ENCODE peak calls at places on chromosomes 7 and 10, in six cellular contexts. C is CD8-positive, alpha-beta T cell; W is HAP-1; O is AG04450; T is heart left ventricle; N is Panc1. A is an unnamed sample. For H3K9me3, the result is how much of the 10 kb centered on the place peaks cover.

GRCh38 chr10:21993360-21994001 is 10.0 kb downstream of the DNAJC1 start:
- DNase-seq in C (no peak), O (no peak), W (peak), N (no peak), T (no peak), A (no peak)

GRCh38 chr7:26584964-26585650 is 279.3 kb downstream of the SKAP2 start:
- DNase-seq in T (no peak), C (no peak), W (peak), O (no peak), N (no peak), A (no peak)

GRCh38 chr7:922334-923107 is 32.0 kb downstream of the ADAP1 start:
- DNase-seq in W (no peak), O (no peak), T (peak), N (no peak), C (no peak), A (peak)

GRCh38 chr10:3071405-3072198 is 4.3 kb downstream of the PFKP start:
- DNase-seq in W (no peak), C (no peak), N (peak), T (no peak), O (no peak), A (no peak)

GRCh38 chr10:22984066-22984465 is 56.2 kb downstream of the ARMC3 start:
- DNase-seq in T (no peak), O (no peak), W (no peak), N (no peak), C (no peak), A (no peak)

GRCh38 chr10:72223743-72224101 is 7.6 kb upstream of the ASCC1 start:
- DNase-seq in T (no peak), O (no peak), N (no peak), W (no peak), C (no peak), A (peak)

GRCh38 chr7:105222953-105223352 is 165.8 kb downstream of the SRPK2 start:
- DNase-seq in O (no peak), C (no peak), N (no peak), T (no peak), W (no peak), A (no peak)

GRCh38 chr10:3844626-3845025 is 59.6 kb upstream of the KLF6 start:
- DNase-seq in N (no peak), W (no peak), O (no peak), C (no peak), T (no peak), A (no peak)

GRCh38 chr10:42351745-42352144 is 286.6 kb downstream of the ZNF33B start:
- DNase-seq in O (no peak), C (no peak), N (no peak), T (no peak), W (no peak), A (no peak)

GRCh38 chr7:35969055-35969454 is 168.2 kb downstream of the SEPTIN7 start:
- DNase-seq in T (no peak), N (no peak), O (no peak), W (no peak), C (no peak), A (no peak)

GRCh38 chr10:31071232-31071999 is 39.8 kb upstream of the ZNF438 start:
- DNase-seq in W (no peak), C (no peak), N (no peak), T (no peak), O (no peak), A (no peak)

GRCh38 chr10:15462253-15462885 is 91.3 kb upstream of the FAM171A1 start:
- DNase-seq in C (no peak), W (no peak), O (no peak), T (no peak), N (no peak), A (no peak)

GRCh38 chr10:117275121-117275520 is 34.2 kb downstream of the SLC18A2 start:
- DNase-seq in N (no peak), T (no peak), O (no peak), W (no peak), C (no peak), A (no peak)

GRCh38 chr7:134758981-134759380 is 20.5 kb upstream of the CALD1 start:
- DNase-seq in C (no peak), O (no peak), N (no peak), T (no peak), W (no peak), A (no peak)

GRCh38 chr7:145862212-145862611 is 254.4 kb upstream of the CNTNAP2 start:
- DNase-seq in O (no peak), T (no peak), C (no peak), W (no peak), N (no peak), A (no peak)

GRCh38 chr10:91296471-91296870 is 76.0 kb downstream of the PCGF5 start:
- DNase-seq in C (no peak), O (no peak), T (no peak), W (peak), N (no peak), A (no peak)

GRCh38 chr7:74047804-74048380 is 19.9 kb downstream of the ELN start:
- DNase-seq in N (no peak), W (no peak), C (no peak), O (no peak), T (no peak), A (no peak)

GRCh38 chr10:10798021-10798420 is 219.7 kb upstream of the CELF2 start:
- DNase-seq in T (no peak), O (no peak), C (no peak), W (no peak), N (no peak), A (no peak)

GRCh38 chr7:100153713-100154519 is 4.6 kb downstream of the TRAPPC14 start:
- DNase-seq in C (no peak), T (no peak), O (no peak), W (no peak), N (no peak), A (no peak)

GRCh38 chr7:34575006-34575405 is 83.0 kb upstream of the NPSR1 start:
- DNase-seq in O (no peak), N (no peak), T (no peak), C (no peak), W (no peak), A (no peak)

GRCh38 chr10:103936022-103936421 is 18.0 kb upstream of the STN1 start:
- DNase-seq in T (no peak), O (no peak), W (no peak), C (no peak), N (no peak), A (no peak)

GRCh38 chr10:71547290-71547689 is 150.6 kb downstream of the CDH23 start:
- DNase-seq in O (no peak), T (no peak), W (no peak), C (no peak), N (no peak), A (no peak)

GRCh38 chr10:22320591-22321155 is at the start of gene BMI1:
- DNase-seq in N (no peak), O (peak), T (peak), W (peak), C (no peak), A (peak)

GRCh38 chr10:72186633-72187330 is 29.0 kb upstream of the ANAPC16 start:
- DNase-seq in W (no peak), N (no peak), C (no peak), O (no peak), T (peak), A (no peak)

GRCh38 chr7:157851501-157852067 is 514.8 kb downstream of the DNAJB6 start:
- DNase-seq in N (no peak), O (no peak), W (no peak), T (peak), C (peak), A (peak)

GRCh38 chr7:157849341-157849596 is 512.5 kb downstream of the DNAJB6 start:
- DNase-seq in T (no peak), O (no peak), W (no peak), N (no peak), C (no peak), A (no peak)

GRCh38 chr7:157850481-157851444 is 514.0 kb downstream of the DNAJB6 start:
- DNase-seq in W (no peak), C (no peak), N (no peak), O (no peak), T (no peak), A (no peak)

GRCh38 chr7:157848508-157849340 is 511.9 kb downstream of the DNAJB6 start:
- DNase-seq in T (no peak), C (no peak), O (no peak), N (no peak), W (no peak), A (no peak)

DNA sequence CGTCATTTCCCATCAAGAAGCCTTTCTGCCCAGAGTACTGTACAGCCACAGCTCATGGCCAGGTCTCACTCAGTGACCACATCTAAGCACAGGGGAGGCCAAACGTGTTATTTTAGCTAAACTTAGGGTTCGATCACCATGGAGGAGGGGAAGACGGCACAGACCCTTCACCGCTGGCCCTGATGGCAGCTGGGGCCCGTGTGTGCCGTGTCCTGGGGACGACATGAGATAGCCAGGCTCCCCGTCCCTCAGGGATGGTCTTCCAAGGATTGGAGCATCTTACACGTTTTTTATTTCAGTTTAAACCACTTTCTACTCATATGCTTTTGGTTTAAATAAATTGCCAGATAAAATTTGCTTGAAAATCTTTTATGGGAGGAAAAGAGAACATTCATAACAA is 512.9 kb downstream of the DNAJB6 start:
- DNase-seq in N (no peak), T (no peak), O (no peak), W (no peak), C (no peak), A (no peak)
- H3K9me3 ChIP-seq in N (under half), T (under half), O (half or more), W (under half), C (under half), A (under half)

GRCh38 chr10:110625951-110626855 is 17.9 kb upstream of the RBM20 start:
- DNase-seq in T (no peak), W (no peak), C (no peak), O (no peak), N (no peak), A (no peak)
- H3K4me3 ChIP-seq in T (no peak), W (no peak), C (no peak), O (no peak), N (no peak), A (no peak)

DNA sequence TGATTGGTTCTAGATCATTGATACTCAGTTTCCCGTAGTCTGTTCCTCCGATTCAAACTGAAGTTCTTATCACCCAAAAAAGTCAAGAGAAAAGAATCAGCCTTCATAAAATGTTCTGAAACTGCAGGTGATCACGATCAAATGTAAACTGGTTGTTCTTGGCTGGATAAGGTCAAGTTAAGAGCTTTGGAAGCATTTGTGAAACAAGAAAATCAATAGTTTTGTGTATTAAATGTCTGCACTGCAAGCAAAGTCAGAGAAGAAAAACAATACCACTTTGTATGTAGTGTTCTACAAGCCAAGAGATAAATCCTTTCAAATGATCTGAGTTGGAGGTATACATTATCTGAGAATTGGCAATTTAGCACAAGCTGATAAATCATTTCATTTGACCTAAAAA is 710.3 kb downstream of the SORCS1 start:
- DNase-seq in W (no peak), N (no peak), C (no peak), O (no peak), T (no peak), A (no peak)
- H3K9me3 ChIP-seq in W (under half), N (under half), C (under half), O (under half), T (under half), A (under half)

DNA sequence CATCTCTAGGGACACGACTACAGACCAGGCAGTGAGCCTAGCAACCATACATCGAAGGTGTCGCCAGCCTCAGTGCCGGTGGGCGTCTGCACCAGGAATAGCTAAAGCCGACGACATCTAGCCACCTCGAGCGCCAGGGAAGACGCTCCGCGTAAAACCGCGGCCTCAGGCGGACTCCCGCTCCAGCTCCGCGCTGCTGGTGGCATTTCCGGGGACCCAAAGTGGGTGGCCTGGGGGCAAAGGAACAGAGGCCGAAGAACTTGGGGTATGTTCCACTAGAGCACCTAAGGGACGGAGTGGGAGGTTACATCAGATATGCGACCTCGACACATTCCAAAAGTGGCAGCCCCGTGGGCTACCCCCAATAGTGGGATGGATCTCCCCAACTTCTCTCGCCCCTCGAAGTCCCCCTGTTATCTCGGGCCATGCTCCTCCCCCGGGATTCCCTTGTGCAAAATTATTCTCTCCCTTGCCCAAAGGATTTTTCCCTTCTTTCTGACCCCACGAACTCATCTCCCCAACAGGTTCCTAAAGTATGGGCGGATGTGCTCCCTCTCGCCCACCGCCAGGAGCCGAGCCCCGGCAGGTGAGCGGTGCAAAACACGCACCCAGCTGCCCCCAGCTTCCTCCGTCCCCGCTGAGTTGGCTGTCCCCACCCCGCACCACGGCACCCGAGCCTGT is 1.2 kb downstream of the KCNMA1 start:
- DNase-seq in W (no peak), T (no peak), N (no peak), O (no peak), C (no peak), A (peak)
- H3K4me3 ChIP-seq in W (no peak), T (peak), N (peak), O (peak), C (no peak), A (peak)

DNA sequence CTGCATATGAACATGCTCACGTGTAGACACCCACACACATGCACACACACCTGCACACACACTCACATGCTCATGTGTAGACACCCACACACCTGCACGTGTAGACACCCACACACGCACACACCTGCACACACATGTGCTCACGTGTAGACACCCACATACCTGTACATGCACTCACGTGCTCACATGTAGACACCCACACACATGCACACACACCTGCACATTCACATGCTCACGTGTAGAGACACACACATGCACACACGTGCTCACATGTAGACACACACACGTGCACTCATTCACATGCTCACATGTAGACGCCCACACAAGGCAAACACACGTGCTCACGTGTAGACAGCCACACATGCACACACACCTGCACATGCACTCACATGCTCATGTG is 275.8 kb downstream of the PTPRN2 start:
- DNase-seq in O (no peak), T (no peak), N (no peak), C (no peak), W (no peak), A (no peak)
- H3K9me3 ChIP-seq in O (half or more), T (under half), N (under half), C (under half), W (under half), A (under half)

GRCh38 chr7:101168412-101169049 is 3.2 kb upstream of the VGF start:
- DNase-seq in O (no peak), N (no peak), T (no peak), W (no peak), C (no peak), A (no peak)
- H3K4me3 ChIP-seq in O (no peak), N (no peak), T (no peak), W (no peak), C (no peak), A (no peak)

GRCh38 chr7:68109299-68109698 is 1112.7 kb downstream of the TYW1 start:
- DNase-seq in T (no peak), N (no peak), W (no peak), C (no peak), O (no peak), A (no peak)

GRCh38 chr7:68107256-68107655 is 1110.6 kb downstream of the TYW1 start:
- DNase-seq in N (no peak), C (no peak), T (peak), W (no peak), O (no peak), A (no peak)

GRCh38 chr7:68107968-68108367 is 1111.3 kb downstream of the TYW1 start:
- DNase-seq in T (no peak), O (no peak), C (no peak), N (no peak), W (no peak), A (no peak)

GRCh38 chr7:68103319-68103718 is 1106.7 kb downstream of the TYW1 start:
- DNase-seq in N (no peak), C (no peak), O (no peak), W (no peak), T (no peak), A (no peak)
- H3K9me3 ChIP-seq in N (under half), C (under half), O (under half), W (under half), T (under half), A (under half)

GRCh38 chr10:122114156-122114747 is 125.3 kb downstream of the TACC2 start:
- DNase-seq in T (no peak), O (no peak), W (no peak), C (no peak), N (no peak), A (peak)
- H3K4me3 ChIP-seq in T (peak), O (peak), W (peak), C (no peak), N (peak), A (peak)

GRCh38 chr7:157853076-157853788 is 516.4 kb downstream of the DNAJB6 start:
- DNase-seq in C (no peak), O (no peak), T (no peak), W (no peak), N (no peak), A (no peak)

GRCh38 chr7:157855452-157856213 is 518.8 kb downstream of the DNAJB6 start:
- DNase-seq in O (no peak), T (no peak), C (no peak), W (no peak), N (no peak), A (no peak)

GRCh38 chr7:157855016-157855415 is 518.2 kb downstream of the DNAJB6 start:
- DNase-seq in C (no peak), T (no peak), W (no peak), N (no peak), O (no peak), A (no peak)

GRCh38 chr7:157853789-157854065 is 516.9 kb downstream of the DNAJB6 start:
- DNase-seq in T (no peak), N (no peak), O (no peak), C (no peak), W (no peak), A (no peak)

DNA sequence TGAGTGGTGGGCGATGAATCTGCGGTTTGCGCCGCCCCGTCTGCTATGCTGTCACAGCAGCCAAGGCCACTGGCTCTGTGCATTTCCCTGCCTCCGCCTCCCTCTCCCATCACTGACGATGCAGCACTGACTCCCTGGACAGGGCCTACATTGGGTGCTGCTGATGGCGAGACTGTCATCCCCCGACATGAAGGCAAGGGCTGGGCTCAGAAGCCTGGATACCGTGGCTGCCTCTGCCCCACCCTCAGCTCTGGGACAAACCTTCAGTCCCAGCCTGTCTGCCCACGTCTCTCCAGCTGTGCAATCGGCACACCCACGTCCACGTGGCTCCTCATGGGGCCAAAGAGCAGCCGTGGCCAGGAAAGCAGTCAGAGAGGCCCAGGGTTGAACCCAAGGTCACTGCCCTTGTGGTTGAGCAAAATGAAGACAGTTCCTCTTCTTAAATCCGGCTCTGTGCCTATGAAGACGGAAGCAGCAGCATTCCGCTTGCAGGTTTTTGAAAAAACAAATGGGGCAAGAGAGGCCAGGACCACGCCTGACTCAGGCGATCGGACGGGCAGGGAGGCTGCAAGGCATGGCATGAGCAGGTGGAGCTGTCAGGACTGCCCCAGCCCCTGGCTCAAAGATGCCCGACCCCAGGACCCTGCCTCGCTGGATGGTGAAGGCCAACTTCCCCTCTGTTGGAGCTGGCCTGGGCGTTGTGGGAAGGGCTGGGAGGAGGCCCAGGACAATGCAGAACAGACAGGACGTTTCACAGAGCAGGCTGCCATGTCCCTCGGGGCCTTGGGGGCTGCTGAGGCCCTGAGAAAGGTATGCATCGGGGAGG is 517.5 kb downstream of the DNAJB6 start:
- DNase-seq in W (no peak), T (peak), N (no peak), C (no peak), O (no peak), A (peak)
- H3K9me3 ChIP-seq in W (under half), T (under half), N (under half), C (under half), O (half or more), A (under half)

DNA sequence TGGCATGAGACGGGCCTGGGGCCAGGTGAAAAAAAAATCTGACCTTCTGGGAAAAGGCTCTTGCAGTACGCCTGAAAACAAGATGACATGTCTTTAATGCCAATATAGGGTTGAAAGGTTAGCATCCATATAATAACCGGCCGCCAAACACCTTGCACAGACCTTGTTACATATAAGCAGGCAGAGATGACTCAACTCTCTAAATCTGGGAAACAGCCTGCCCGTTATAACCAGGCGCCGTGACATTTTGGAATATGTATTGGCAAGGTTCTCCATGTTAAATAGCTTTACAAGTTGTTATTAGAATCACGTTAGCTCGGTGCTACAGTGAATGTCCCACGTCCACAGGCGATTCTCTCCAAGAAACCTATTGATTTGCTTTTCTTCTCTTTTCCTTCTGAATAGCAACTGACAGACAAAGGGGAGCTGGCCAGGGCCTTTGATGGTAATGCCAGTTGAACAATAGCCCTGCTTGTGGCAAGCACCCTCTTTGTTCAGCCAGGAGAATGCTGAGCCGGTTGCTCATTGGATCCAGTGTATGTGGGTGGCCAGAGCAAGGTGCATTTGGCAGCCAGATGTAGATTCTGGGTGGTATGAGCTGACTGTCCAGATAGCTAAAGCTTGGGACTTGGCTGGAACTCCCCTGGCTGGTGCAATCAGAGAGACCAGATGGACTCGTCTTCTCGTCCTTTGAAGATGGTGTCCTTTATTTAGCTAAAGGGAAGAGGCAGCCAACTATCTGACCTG is 80.1 kb upstream of the AUTS2 start:
- DNase-seq in C (no peak), W (peak), O (no peak), N (no peak), T (no peak), A (no peak)
- H3K4me3 ChIP-seq in C (no peak), W (no peak), O (no peak), N (no peak), T (no peak), A (no peak)